ENCODE peak calls at places on chromosome 21, in seven cellular contexts. G, T, A, R, B, D and K are unnamed samples.

GRCh38 chr21:38322551-38322950 is 65.8 kb downstream of the KCNJ15 start:
- DNase-seq in R (no peak), A (no peak), D (no peak), T (no peak), B (no peak), G (no peak), K (no peak)

GRCh38 chr21:31557956-31558838 is 101.3 kb upstream of the SOD1 start:
- DNase-seq in T (peak; percentile 22), D (peak; percentile 35), A (peak; percentile 34), G (peak; percentile 9), R (no peak), B (peak; percentile 78), K (peak; percentile 22)

GRCh38 chr21:20591294-20591693 is 406.9 kb upstream of the NCAM2 start:
- DNase-seq in R (no peak), B (no peak), A (no peak), T (no peak), G (no peak), D (no peak), K (no peak)

GRCh38 chr21:34949499-34949898 is 99.6 kb downstream of the RUNX1 start:
- DNase-seq in G (no peak), T (no peak), D (no peak), A (no peak), R (no peak), B (no peak), K (no peak)

GRCh38 chr21:38494688-38495087 is 3.6 kb downstream of the ERG start:
- DNase-seq in D (no peak), A (no peak), B (no peak), G (no peak), R (peak; percentile 35), T (no peak), K (no peak)

GRCh38 chr21:27772816-27773215 is 805.9 kb upstream of the ADAMTS5 start:
- DNase-seq in R (no peak), B (no peak), G (no peak), A (no peak), T (no peak), D (no peak), K (no peak)

GRCh38 chr21:39088831-39089380 is 94.3 kb downstream of the PSMG1 start:
- DNase-seq in D (no peak), T (peak; percentile 39), B (peak; percentile 20), A (no peak), G (no peak), R (no peak), K (no peak)

GRCh38 chr21:38659936-38660332 is 145.8 kb upstream of the ETS2 start:
- DNase-seq in T (no peak), B (no peak), R (no peak), D (no peak), A (no peak), G (no peak), K (no peak)

GRCh38 chr21:31630062-31630711 is 29.3 kb upstream of the SOD1 start:
- DNase-seq in A (no peak), G (peak; percentile 93), R (peak; percentile 75), T (no peak), B (peak; percentile 36), D (no peak), K (peak; percentile 91)

GRCh38 chr21:28393279-28393678 is 599.4 kb downstream of the LTN1 start:
- DNase-seq in R (peak; percentile 79), B (no peak), T (no peak), G (no peak), D (no peak), A (no peak), K (no peak)

GRCh38 chr21:30620522-30620921 is at the start of gene KRTAP20-4:
- DNase-seq in A (no peak), G (no peak), D (no peak), R (no peak), B (no peak), T (no peak), K (no peak)

GRCh38 chr21:18772404-18772803 is 368.8 kb upstream of the TMPRSS15 start:
- DNase-seq in R (peak; percentile 31), T (no peak), G (no peak), B (no peak), D (no peak), A (no peak), K (no peak)

GRCh38 chr21:46131721-46132651 is 23.4 kb downstream of the FTCD start:
- DNase-seq in A (no peak), G (no peak), R (no peak), B (no peak), T (peak; percentile 18), D (no peak), K (no peak)

GRCh38 chr21:28459193-28459592 is 533.5 kb downstream of the LTN1 start:
- DNase-seq in T (no peak), G (no peak), A (no peak), R (no peak), D (no peak), B (no peak), K (no peak)

GRCh38 chr21:46600305-46600704 is 4.6 kb downstream of the S100B start:
- DNase-seq in R (no peak), T (no peak), G (no peak), B (no peak), D (no peak), A (no peak), K (no peak)

GRCh38 chr21:34535886-34536285 is 23.9 kb upstream of the KCNE1 start:
- DNase-seq in G (no peak), B (no peak), D (no peak), A (no peak), T (no peak), R (no peak), K (no peak)

GRCh38 chr21:28018741-28019669 is 973.7 kb downstream of the LTN1 start:
- DNase-seq in G (no peak), T (peak; percentile 15), A (no peak), D (no peak), R (no peak), B (no peak), K (peak; percentile 20)

GRCh38 chr21:10539956-10540355 is 18.6 kb downstream of the TPTE start:
- DNase-seq in T (no peak), D (no peak), A (no peak), G (no peak), B (no peak), R (no peak), K (no peak)

GRCh38 chr21:23809573-23809972 is 1797.7 kb downstream of the MRPL39 start:
- DNase-seq in A (no peak), G (no peak), T (no peak), D (no peak), R (no peak), B (no peak), K (no peak)

GRCh38 chr21:37700641-37701202 is 215.5 kb downstream of the KCNJ6 start:
- DNase-seq in T (no peak), R (peak; percentile 32), D (no peak), A (no peak), G (no peak), B (peak; percentile 72), K (peak; percentile 23)

GRCh38 chr21:38699048-38699447 is 106.7 kb upstream of the ETS2 start:
- DNase-seq in D (no peak), B (peak; percentile 53), R (no peak), T (no peak), G (no peak), A (no peak), K (no peak)

GRCh38 chr21:26126168-26126553 is 44.4 kb downstream of the APP start:
- DNase-seq in B (no peak), A (no peak), T (no peak), R (no peak), G (no peak), D (no peak), K (no peak)

GRCh38 chr21:29436143-29436542 is 137.4 kb downstream of the BACH1 start:
- DNase-seq in A (peak; percentile 28), T (no peak), D (peak; percentile 67), B (no peak), R (no peak), G (peak; percentile 9), K (no peak)

GRCh38 chr21:16116798-16117197 is 387.0 kb downstream of the USP25 start:
- DNase-seq in G (no peak), A (no peak), B (no peak), R (peak; percentile 19), D (no peak), T (no peak), K (no peak)

GRCh38 chr21:37800122-37800455 is 116.2 kb downstream of the KCNJ6 start:
- DNase-seq in T (no peak), G (no peak), B (no peak), R (no peak), D (no peak), A (no peak), K (no peak)

DNA sequence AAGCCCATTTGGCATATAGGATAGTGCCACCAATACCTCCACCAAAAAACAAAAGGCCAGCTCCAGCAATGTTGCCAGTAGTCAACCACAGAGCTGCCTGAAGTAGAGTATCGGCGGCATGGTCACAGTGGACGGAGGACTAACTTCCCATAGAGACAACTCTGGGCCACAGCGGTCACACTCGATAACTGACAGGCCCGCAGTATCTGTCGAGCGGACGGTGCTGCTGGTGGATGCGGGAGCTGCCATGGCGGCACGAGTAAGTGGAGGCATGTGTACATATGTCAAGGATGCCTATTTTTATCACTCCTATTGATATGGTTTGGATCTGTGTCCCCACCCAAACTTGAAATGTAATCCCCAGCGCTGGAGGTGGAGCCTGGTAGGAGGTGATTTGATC is 4.1 kb downstream of the KRTAP12-1 start:
- DNase-seq in D (no peak), G (no peak), A (no peak), T (no peak), R (no peak), B (no peak), K (no peak)
- H3K27me3 ChIP-seq in D (peaks cover 5% of the 10 kb centered on the region), G (no peaks in the 10 kb centered on the region), A (no peaks in the 10 kb centered on the region), T (no peaks in the 10 kb centered on the region), R (peaks cover 4% of the 10 kb centered on the region), B (no peaks in the 10 kb centered on the region), K (no peaks in the 10 kb centered on the region)

DNA sequence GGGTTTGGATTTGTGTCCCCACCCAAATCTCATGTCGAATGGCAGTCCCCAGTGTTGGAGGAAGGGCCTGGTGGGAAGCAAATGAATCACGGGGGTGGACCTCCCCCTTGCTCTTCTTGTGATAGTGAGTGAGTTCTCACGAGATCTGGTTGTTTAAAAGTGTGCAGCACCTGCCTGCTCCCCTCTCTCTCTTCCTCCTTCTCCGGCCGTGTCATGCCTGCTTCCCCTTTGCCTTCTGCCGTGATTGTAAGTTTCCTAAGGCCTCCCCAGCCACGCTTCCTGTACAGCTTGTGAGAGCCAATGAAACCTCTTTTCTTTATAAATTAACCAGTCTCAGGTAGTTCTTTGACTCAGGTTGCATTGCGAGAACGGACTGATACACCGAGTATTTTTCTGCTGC is 15.9 kb downstream of the CLDN14 start:
- DNase-seq in T (no peak), A (no peak), G (no peak), B (no peak), R (no peak), D (no peak), K (no peak)
- H3K27me3 ChIP-seq in T (no peaks in the 10 kb centered on the region), A (no peaks in the 10 kb centered on the region), G (no peaks in the 10 kb centered on the region), B (no peaks in the 10 kb centered on the region), R (no peaks in the 10 kb centered on the region), D (no peaks in the 10 kb centered on the region), K (no peaks in the 10 kb centered on the region)

GRCh38 chr21:14451520-14451919 is 68.6 kb upstream of the HSPA13 start:
- DNase-seq in T (no peak), D (no peak), G (no peak), R (no peak), A (no peak), B (no peak), K (no peak)
- H3K27me3 ChIP-seq in T (no peaks in the 10 kb centered on the region), D (no peaks in the 10 kb centered on the region), G (no peaks in the 10 kb centered on the region), R (no peaks in the 10 kb centered on the region), A (no peaks in the 10 kb centered on the region), B (no peaks in the 10 kb centered on the region), K (no peaks in the 10 kb centered on the region)

DNA sequence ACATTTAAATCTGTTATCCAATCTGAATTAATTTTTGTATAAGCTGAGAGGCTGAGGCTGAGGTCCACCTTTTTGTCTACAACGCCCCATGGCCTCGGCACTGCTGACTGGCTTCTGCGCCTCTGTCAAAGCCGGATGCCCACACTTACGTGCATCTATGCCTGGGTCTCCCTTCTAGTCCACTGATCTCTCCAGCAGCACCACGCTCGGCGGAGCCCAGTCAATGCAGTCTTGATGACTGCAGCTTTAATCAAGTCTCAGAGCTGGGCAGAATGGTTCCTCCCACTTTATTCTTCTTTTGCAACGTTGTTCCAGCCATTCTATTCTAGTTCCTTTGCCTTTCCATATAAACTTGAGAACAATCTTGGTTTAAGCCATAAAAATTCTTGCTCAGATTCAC is 9.4 kb downstream of the PRDM15 start:
- DNase-seq in T (no peak), R (no peak), A (no peak), D (no peak), G (no peak), B (no peak), K (no peak)
- H3K27me3 ChIP-seq in T (no peaks in the 10 kb centered on the region), R (no peaks in the 10 kb centered on the region), A (no peaks in the 10 kb centered on the region), D (no peaks in the 10 kb centered on the region), G (no peaks in the 10 kb centered on the region), B (no peaks in the 10 kb centered on the region), K (no peaks in the 10 kb centered on the region)